ENCODE peak calls at places on chromosomes 7 and 10, in five cellular contexts. One of them, this sample, is unnamed.

GRCh38 chr10:6729071-6729773 is 149.1 kb upstream of the PRKCQ start:
- DNase-seq in stimulated activated CD8-positive, alpha-beta memory T cell treated with anti-CD3 and anti-CD28 coated beads, Interleukin-15, amount 100 ng/mL, for 24 hours: no peak
- DNase-seq in GM18507: no peak
- DNase-seq in mucosa of descending colon: no peak
- DNase-seq in T-helper 17 cell: no peak
- DNase-seq in this sample: no peak

GRCh38 chr7:78607099-78607498 is 808.5 kb downstream of the PHTF2 start:
- DNase-seq in stimulated activated CD8-positive, alpha-beta memory T cell treated with anti-CD3 and anti-CD28 coated beads, Interleukin-15, amount 100 ng/mL, for 24 hours: no peak
- DNase-seq in GM18507: no peak
- DNase-seq in mucosa of descending colon: no peak
- DNase-seq in T-helper 17 cell: no peak
- DNase-seq in this sample: no peak

GRCh38 chr10:104391150-104391968 is 37.7 kb downstream of the CFAP58 start:
- DNase-seq in stimulated activated CD8-positive, alpha-beta memory T cell treated with anti-CD3 and anti-CD28 coated beads, Interleukin-15, amount 100 ng/mL, for 24 hours: no peak
- DNase-seq in GM18507: no peak
- DNase-seq in mucosa of descending colon: no peak
- DNase-seq in T-helper 17 cell: no peak
- DNase-seq in this sample: no peak

GRCh38 chr10:87767253-87767652 is 50.8 kb downstream of the ATAD1 start:
- DNase-seq in stimulated activated CD8-positive, alpha-beta memory T cell treated with anti-CD3 and anti-CD28 coated beads, Interleukin-15, amount 100 ng/mL, for 24 hours: no peak
- DNase-seq in GM18507: no peak
- DNase-seq in mucosa of descending colon: no peak
- DNase-seq in T-helper 17 cell: no peak
- DNase-seq in this sample: no peak

GRCh38 chr10:119677904-119678755 is 26.9 kb downstream of the BAG3 start:
- DNase-seq in stimulated activated CD8-positive, alpha-beta memory T cell treated with anti-CD3 and anti-CD28 coated beads, Interleukin-15, amount 100 ng/mL, for 24 hours: no peak
- DNase-seq in GM18507: no peak
- DNase-seq in mucosa of descending colon: no peak
- DNase-seq in T-helper 17 cell: no peak
- DNase-seq in this sample: no peak

GRCh38 chr10:3748484-3748883 is 36.5 kb downstream of the KLF6 start:
- DNase-seq in stimulated activated CD8-positive, alpha-beta memory T cell treated with anti-CD3 and anti-CD28 coated beads, Interleukin-15, amount 100 ng/mL, for 24 hours: no peak
- DNase-seq in GM18507: no peak
- DNase-seq in mucosa of descending colon: no peak
- DNase-seq in T-helper 17 cell: no peak
- DNase-seq in this sample: no peak

GRCh38 chr10:69703766-69704191 is 73.7 kb downstream of the FAM241B start:
- DNase-seq in stimulated activated CD8-positive, alpha-beta memory T cell treated with anti-CD3 and anti-CD28 coated beads, Interleukin-15, amount 100 ng/mL, for 24 hours: no peak
- DNase-seq in GM18507: no peak
- DNase-seq in mucosa of descending colon: no peak
- DNase-seq in T-helper 17 cell: no peak
- DNase-seq in this sample: no peak

GRCh38 chr7:149616898-149617297 is 119.3 kb upstream of the ZNF746 start:
- DNase-seq in stimulated activated CD8-positive, alpha-beta memory T cell treated with anti-CD3 and anti-CD28 coated beads, Interleukin-15, amount 100 ng/mL, for 24 hours: no peak
- DNase-seq in GM18507: no peak
- DNase-seq in mucosa of descending colon: no peak
- DNase-seq in T-helper 17 cell: no peak
- DNase-seq in this sample: no peak

GRCh38 chr7:98621573-98622482 is 4.7 kb downstream of the NPTX2 start:
- DNase-seq in stimulated activated CD8-positive, alpha-beta memory T cell treated with anti-CD3 and anti-CD28 coated beads, Interleukin-15, amount 100 ng/mL, for 24 hours: no peak
- DNase-seq in GM18507: no peak
- DNase-seq in mucosa of descending colon: no peak
- DNase-seq in T-helper 17 cell: no peak
- DNase-seq in this sample: no peak

GRCh38 chr10:68756246-68756645 is 35.2 kb downstream of the CCAR1 start:
- DNase-seq in stimulated activated CD8-positive, alpha-beta memory T cell treated with anti-CD3 and anti-CD28 coated beads, Interleukin-15, amount 100 ng/mL, for 24 hours: no peak
- DNase-seq in GM18507: no peak
- DNase-seq in mucosa of descending colon: no peak
- DNase-seq in T-helper 17 cell: no peak
- DNase-seq in this sample: no peak

GRCh38 chr10:1015688-1016087 is 10.0 kb downstream of the IDI2 start:
- DNase-seq in stimulated activated CD8-positive, alpha-beta memory T cell treated with anti-CD3 and anti-CD28 coated beads, Interleukin-15, amount 100 ng/mL, for 24 hours: no peak
- DNase-seq in GM18507: no peak
- DNase-seq in mucosa of descending colon: no peak
- DNase-seq in T-helper 17 cell: no peak
- DNase-seq in this sample: no peak

GRCh38 chr10:5975641-5976473 is 1.5 kb downstream of the IL15RA start:
- DNase-seq in stimulated activated CD8-positive, alpha-beta memory T cell treated with anti-CD3 and anti-CD28 coated beads, Interleukin-15, amount 100 ng/mL, for 24 hours: no peak
- DNase-seq in GM18507: peak
- DNase-seq in mucosa of descending colon: no peak
- DNase-seq in T-helper 17 cell: peak
- DNase-seq in this sample: peak

GRCh38 chr7:45112648-45113047 is 1.2 kb upstream of the TBRG4 start:
- DNase-seq in stimulated activated CD8-positive, alpha-beta memory T cell treated with anti-CD3 and anti-CD28 coated beads, Interleukin-15, amount 100 ng/mL, for 24 hours: no peak
- DNase-seq in GM18507: no peak
- DNase-seq in mucosa of descending colon: no peak
- DNase-seq in T-helper 17 cell: no peak
- DNase-seq in this sample: no peak

GRCh38 chr10:97532935-97533671 is 34.4 kb downstream of the UBTD1 start:
- DNase-seq in stimulated activated CD8-positive, alpha-beta memory T cell treated with anti-CD3 and anti-CD28 coated beads, Interleukin-15, amount 100 ng/mL, for 24 hours: no peak
- DNase-seq in GM18507: no peak
- DNase-seq in mucosa of descending colon: no peak
- DNase-seq in T-helper 17 cell: no peak
- DNase-seq in this sample: no peak

GRCh38 chr7:74401137-74401859 is 52.4 kb upstream of the GTF2IRD1 start:
- DNase-seq in stimulated activated CD8-positive, alpha-beta memory T cell treated with anti-CD3 and anti-CD28 coated beads, Interleukin-15, amount 100 ng/mL, for 24 hours: peak
- DNase-seq in GM18507: peak
- DNase-seq in mucosa of descending colon: no peak
- DNase-seq in T-helper 17 cell: peak
- DNase-seq in this sample: peak

GRCh38 chr10:125132331-125132730 is 28.0 kb downstream of the CTBP2 start:
- DNase-seq in stimulated activated CD8-positive, alpha-beta memory T cell treated with anti-CD3 and anti-CD28 coated beads, Interleukin-15, amount 100 ng/mL, for 24 hours: no peak
- DNase-seq in GM18507: no peak
- DNase-seq in mucosa of descending colon: no peak
- DNase-seq in T-helper 17 cell: no peak
- DNase-seq in this sample: no peak

GRCh38 chr7:111711426-111712065 is 149.3 kb upstream of the IMMP2L start:
- DNase-seq in stimulated activated CD8-positive, alpha-beta memory T cell treated with anti-CD3 and anti-CD28 coated beads, Interleukin-15, amount 100 ng/mL, for 24 hours: no peak
- DNase-seq in GM18507: no peak
- DNase-seq in mucosa of descending colon: no peak
- DNase-seq in T-helper 17 cell: no peak
- DNase-seq in this sample: no peak

GRCh38 chr7:70098133-70098561 is 499.9 kb downstream of the AUTS2 start:
- DNase-seq in stimulated activated CD8-positive, alpha-beta memory T cell treated with anti-CD3 and anti-CD28 coated beads, Interleukin-15, amount 100 ng/mL, for 24 hours: no peak
- DNase-seq in GM18507: no peak
- DNase-seq in mucosa of descending colon: no peak
- DNase-seq in T-helper 17 cell: no peak
- DNase-seq in this sample: no peak

GRCh38 chr10:93277360-93277759 is 203.7 kb downstream of the CYP26A1 start:
- DNase-seq in stimulated activated CD8-positive, alpha-beta memory T cell treated with anti-CD3 and anti-CD28 coated beads, Interleukin-15, amount 100 ng/mL, for 24 hours: no peak
- DNase-seq in GM18507: no peak
- DNase-seq in mucosa of descending colon: no peak
- DNase-seq in T-helper 17 cell: no peak
- DNase-seq in this sample: no peak

GRCh38 chr10:117746541-117747195 is 204.1 kb downstream of the EMX2 start:
- DNase-seq in stimulated activated CD8-positive, alpha-beta memory T cell treated with anti-CD3 and anti-CD28 coated beads, Interleukin-15, amount 100 ng/mL, for 24 hours: no peak
- DNase-seq in GM18507: no peak
- DNase-seq in mucosa of descending colon: no peak
- DNase-seq in T-helper 17 cell: no peak
- DNase-seq in this sample: no peak